ENCODE peak calls at places on chromosomes 2 and 18, in five cellular contexts. One of them, this sample, is unnamed.

GRCh38 chr2:101787097-101787496 is 89.6 kb downstream of the MAP4K4 start:
- DNase-seq in uterus: no peak
- DNase-seq in MM.1S: no peak
- DNase-seq in PC-3: no peak
- DNase-seq in WERI-Rb-1: no peak
- DNase-seq in this sample: no peak

GRCh38 chr2:235077046-235077445 is 125.2 kb downstream of the SH3BP4 start:
- DNase-seq in uterus: no peak
- DNase-seq in MM.1S: no peak
- DNase-seq in PC-3: no peak
- DNase-seq in WERI-Rb-1: no peak
- DNase-seq in this sample: no peak

GRCh38 chr2:239308696-239309397 is 92.0 kb downstream of the HDAC4 start:
- DNase-seq in uterus: peak
- DNase-seq in MM.1S: no peak
- DNase-seq in PC-3: no peak
- DNase-seq in WERI-Rb-1: no peak
- DNase-seq in this sample: no peak

GRCh38 chr2:99809259-99809900 is 319.6 kb upstream of the REV1 start:
- DNase-seq in uterus: no peak
- DNase-seq in MM.1S: no peak
- DNase-seq in PC-3: peak
- DNase-seq in WERI-Rb-1: peak
- DNase-seq in this sample: no peak

GRCh38 chr2:150376627-150377335 is 110.7 kb downstream of the RND3 start:
- DNase-seq in uterus: no peak
- DNase-seq in MM.1S: no peak
- DNase-seq in PC-3: peak
- DNase-seq in WERI-Rb-1: no peak
- DNase-seq in this sample: peak

GRCh38 chr2:235055891-235056516 is 104.2 kb downstream of the SH3BP4 start:
- DNase-seq in uterus: no peak
- DNase-seq in MM.1S: no peak
- DNase-seq in PC-3: peak
- DNase-seq in WERI-Rb-1: peak
- DNase-seq in this sample: no peak

GRCh38 chr18:3579701-3580100 is 129.7 kb downstream of the TGIF1 start:
- DNase-seq in uterus: no peak
- DNase-seq in MM.1S: no peak
- DNase-seq in PC-3: peak
- DNase-seq in WERI-Rb-1: no peak
- DNase-seq in this sample: no peak

GRCh38 chr2:70511986-70512729 is 41.5 kb downstream of the TGFA start:
- DNase-seq in uterus: no peak
- DNase-seq in MM.1S: no peak
- DNase-seq in PC-3: peak
- DNase-seq in WERI-Rb-1: no peak
- DNase-seq in this sample: no peak

GRCh38 chr2:26876260-26876659 is 28.3 kb downstream of the DPYSL5 start:
- DNase-seq in uterus: no peak
- DNase-seq in MM.1S: no peak
- DNase-seq in PC-3: no peak
- DNase-seq in WERI-Rb-1: no peak
- DNase-seq in this sample: no peak

GRCh38 chr18:76697441-76697901 is 124.9 kb upstream of the ZNF236 start:
- DNase-seq in uterus: no peak
- DNase-seq in MM.1S: no peak
- DNase-seq in PC-3: no peak
- DNase-seq in WERI-Rb-1: no peak
- DNase-seq in this sample: peak

GRCh38 chr18:70387018-70387417 is 98.2 kb downstream of the SOCS6 start:
- DNase-seq in uterus: no peak
- DNase-seq in MM.1S: no peak
- DNase-seq in PC-3: no peak
- DNase-seq in WERI-Rb-1: no peak
- DNase-seq in this sample: no peak

GRCh38 chr2:122328811-122329210 is 573.4 kb downstream of the TSN start:
- DNase-seq in uterus: no peak
- DNase-seq in MM.1S: no peak
- DNase-seq in PC-3: no peak
- DNase-seq in WERI-Rb-1: no peak
- DNase-seq in this sample: no peak

GRCh38 chr18:78720456-78721250 is 259.0 kb upstream of the SALL3 start:
- DNase-seq in uterus: no peak
- DNase-seq in MM.1S: no peak
- DNase-seq in PC-3: no peak
- DNase-seq in WERI-Rb-1: no peak
- DNase-seq in this sample: no peak

DNA sequence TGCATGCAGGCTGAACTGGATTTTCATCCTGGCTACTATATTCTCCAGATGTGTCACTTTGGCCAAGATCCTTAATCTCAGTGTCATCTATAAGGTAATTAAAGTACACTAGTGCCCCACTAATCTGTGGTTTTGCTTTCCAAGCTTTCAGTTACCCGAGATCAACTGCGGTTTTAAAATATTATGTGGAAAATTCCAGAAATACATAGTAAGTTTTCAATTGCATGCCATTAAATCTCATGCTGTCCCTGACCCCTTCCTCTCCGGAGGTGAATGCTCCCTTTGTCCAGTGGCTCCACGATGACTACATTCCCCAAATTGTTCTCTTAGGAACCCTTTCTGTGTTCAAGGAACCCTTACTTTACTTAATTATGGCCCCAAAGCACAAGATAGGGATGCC is 5.3 kb upstream of the TYMS start:
- DNase-seq in uterus: no peak
- DNase-seq in MM.1S: no peak
- DNase-seq in PC-3: no peak
- DNase-seq in WERI-Rb-1: no peak
- DNase-seq in this sample: no peak
- TF ChIP-seq CTCF in uterus: no peak
- TF ChIP-seq CTCF in MM.1S: no peak
- TF ChIP-seq CTCF in PC-3: no peak
- TF ChIP-seq CTCF in WERI-Rb-1: no peak
- TF ChIP-seq CTCF in this sample: no peak

DNA sequence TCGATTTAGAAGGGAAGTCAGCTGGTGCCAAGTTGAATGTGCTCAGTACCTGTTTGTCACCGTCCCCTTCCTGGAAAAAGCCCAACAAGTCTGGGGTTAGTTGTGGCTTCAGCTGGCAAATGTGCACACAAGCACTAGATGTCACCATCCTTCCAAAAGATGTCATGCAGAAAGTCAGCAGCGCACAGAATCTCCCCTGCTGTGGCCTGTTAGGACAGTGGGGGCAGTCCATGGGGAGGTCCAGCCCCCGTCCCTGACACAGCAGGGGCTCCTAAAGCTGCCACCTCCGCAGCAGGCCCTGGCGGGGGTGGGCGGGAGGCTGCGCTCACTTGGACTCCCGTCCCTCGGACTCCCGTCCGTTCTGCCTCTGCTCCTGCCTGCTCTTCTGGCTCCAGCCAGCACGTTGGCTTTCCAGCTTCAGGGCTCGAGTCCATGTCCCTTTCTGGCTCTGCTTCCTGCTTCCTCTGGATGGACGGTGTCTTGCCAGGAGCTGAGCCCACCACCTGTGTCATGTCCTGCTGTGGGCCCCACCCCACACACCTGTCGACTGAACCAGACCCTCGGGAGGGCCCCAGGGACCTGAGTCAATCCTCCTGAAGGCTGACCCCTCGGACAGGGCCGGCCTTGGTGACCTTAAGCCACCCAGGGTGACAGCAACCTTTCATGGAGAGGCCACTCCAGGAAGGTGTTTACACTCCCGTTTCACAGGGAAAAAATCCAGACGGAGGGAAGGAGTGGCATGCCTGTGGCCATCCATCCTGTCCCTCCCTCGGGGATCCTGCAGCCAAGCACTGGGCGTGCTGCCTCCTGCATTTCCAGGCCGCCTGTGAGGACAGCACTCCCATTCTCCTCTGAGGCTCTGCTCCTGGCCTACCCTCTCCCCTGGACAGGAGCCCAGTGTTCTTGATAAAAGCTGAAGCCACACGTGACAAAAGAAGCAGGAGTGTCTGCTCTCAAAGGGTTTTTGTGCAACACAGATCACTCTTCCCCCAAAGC is 8.5 kb downstream of the RAB17 start:
- DNase-seq in uterus: peak
- DNase-seq in MM.1S: peak
- DNase-seq in PC-3: no peak
- DNase-seq in WERI-Rb-1: peak
- DNase-seq in this sample: peak
- TF ChIP-seq CTCF in uterus: peak
- TF ChIP-seq CTCF in MM.1S: peak
- TF ChIP-seq CTCF in PC-3: no peak
- TF ChIP-seq CTCF in WERI-Rb-1: peak
- TF ChIP-seq CTCF in this sample: no peak

GRCh38 chr18:72541871-72542690 is 2.1 kb downstream of the CBLN2 start:
- DNase-seq in uterus: no peak
- DNase-seq in MM.1S: peak
- DNase-seq in PC-3: no peak
- DNase-seq in WERI-Rb-1: peak
- DNase-seq in this sample: peak
- TF ChIP-seq CTCF in uterus: no peak
- TF ChIP-seq CTCF in MM.1S: peak
- TF ChIP-seq CTCF in PC-3: no peak
- TF ChIP-seq CTCF in WERI-Rb-1: peak
- TF ChIP-seq CTCF in this sample: no peak

DNA sequence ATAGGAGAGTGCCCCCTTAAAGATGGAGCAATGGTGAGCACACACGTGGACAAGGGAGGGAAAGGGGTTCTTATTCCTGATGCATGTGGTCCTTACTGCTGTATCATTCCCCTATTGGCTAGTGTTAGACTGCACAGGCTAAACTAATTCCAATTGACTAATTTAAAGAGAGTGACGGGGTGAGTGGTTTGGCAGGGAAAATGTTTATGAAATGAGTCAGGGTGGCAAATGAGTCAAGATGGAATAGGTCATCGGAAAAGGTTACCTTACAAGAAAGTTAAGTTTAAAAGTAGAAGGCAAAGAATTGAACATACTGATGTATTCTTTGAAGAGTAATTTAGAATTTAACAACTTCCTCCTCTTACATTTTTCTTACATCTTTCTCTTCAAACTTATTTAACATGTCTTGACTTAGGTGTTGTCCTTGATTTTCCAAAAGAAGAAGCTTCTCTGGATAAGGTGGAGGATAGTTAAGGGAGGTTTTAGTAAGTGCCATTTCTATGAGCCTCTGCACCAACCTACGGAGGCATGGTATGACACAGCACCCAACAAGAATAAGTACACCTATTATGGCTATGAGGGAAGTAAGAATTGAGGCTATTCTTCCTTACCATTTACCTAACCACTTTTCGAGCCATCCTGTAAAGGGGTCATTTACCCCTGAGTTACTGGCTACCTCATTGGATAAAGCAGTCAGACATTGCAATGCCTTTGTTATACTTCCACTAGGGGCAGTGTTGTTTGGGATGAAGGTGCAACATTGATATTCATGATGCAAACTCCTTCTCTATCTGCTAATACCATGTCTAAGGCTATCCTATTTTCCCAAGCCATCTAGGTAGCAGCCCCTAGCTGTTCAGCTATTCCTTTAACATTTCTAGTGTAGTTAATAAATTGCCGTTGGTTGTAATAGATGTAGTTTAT is 1345.8 kb upstream of the LRRTM1 start:
- DNase-seq in uterus: no peak
- DNase-seq in MM.1S: no peak
- DNase-seq in PC-3: peak
- DNase-seq in WERI-Rb-1: no peak
- DNase-seq in this sample: no peak
- TF ChIP-seq CTCF in uterus: no peak
- TF ChIP-seq CTCF in MM.1S: peak
- TF ChIP-seq CTCF in PC-3: peak
- TF ChIP-seq CTCF in WERI-Rb-1: peak
- TF ChIP-seq CTCF in this sample: no peak

GRCh38 chr2:60079562-60079961 is 473.9 kb downstream of the BCL11A start:
- DNase-seq in uterus: no peak
- DNase-seq in MM.1S: no peak
- DNase-seq in PC-3: no peak
- DNase-seq in WERI-Rb-1: no peak
- DNase-seq in this sample: no peak
- TF ChIP-seq CTCF in uterus: no peak
- TF ChIP-seq CTCF in MM.1S: no peak
- TF ChIP-seq CTCF in PC-3: no peak
- TF ChIP-seq CTCF in WERI-Rb-1: no peak
- TF ChIP-seq CTCF in this sample: no peak

GRCh38 chr2:96146881-96147592 is 1.8 kb upstream of the DUSP2 start:
- DNase-seq in uterus: no peak
- DNase-seq in MM.1S: no peak
- DNase-seq in PC-3: no peak
- DNase-seq in WERI-Rb-1: no peak
- DNase-seq in this sample: no peak

GRCh38 chr2:96143848-96144480 is 1.3 kb downstream of the DUSP2 start:
- DNase-seq in uterus: no peak
- DNase-seq in MM.1S: no peak
- DNase-seq in PC-3: peak
- DNase-seq in WERI-Rb-1: peak
- DNase-seq in this sample: no peak

GRCh38 chr2:96144481-96145027 is 686 bp downstream of the DUSP2 start:
- DNase-seq in uterus: no peak
- DNase-seq in MM.1S: peak
- DNase-seq in PC-3: peak
- DNase-seq in WERI-Rb-1: peak
- DNase-seq in this sample: no peak

GRCh38 chr2:96146151-96146880 is 1.1 kb upstream of the DUSP2 start:
- DNase-seq in uterus: no peak
- DNase-seq in MM.1S: peak
- DNase-seq in PC-3: no peak
- DNase-seq in WERI-Rb-1: no peak
- DNase-seq in this sample: no peak

GRCh38 chr2:96145028-96145939 is at the start of gene DUSP2:
- DNase-seq in uterus: peak
- DNase-seq in MM.1S: peak
- DNase-seq in PC-3: peak
- DNase-seq in WERI-Rb-1: peak
- DNase-seq in this sample: peak
- TF ChIP-seq CTCF in uterus: no peak
- TF ChIP-seq CTCF in MM.1S: no peak
- TF ChIP-seq CTCF in PC-3: no peak
- TF ChIP-seq CTCF in WERI-Rb-1: no peak
- TF ChIP-seq CTCF in this sample: no peak

DNA sequence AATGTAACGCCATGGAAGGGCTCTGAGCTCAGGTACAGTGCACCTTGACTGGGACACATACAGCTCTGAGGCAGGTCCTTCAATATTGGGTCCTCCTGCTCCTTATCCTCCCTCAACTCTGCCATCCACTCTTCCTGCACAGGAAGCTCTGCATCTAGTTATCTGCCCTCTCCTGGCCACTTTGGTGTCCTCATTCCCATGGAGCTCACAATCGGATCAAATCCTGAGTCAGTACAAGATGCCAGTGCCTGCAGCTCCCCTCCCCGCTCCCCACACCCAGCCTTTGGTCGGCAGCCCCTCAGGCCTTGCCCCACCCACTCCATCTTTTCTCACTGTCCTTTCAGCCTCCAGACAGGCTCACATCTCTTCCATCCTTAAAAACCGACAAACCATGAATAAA is 58.0 kb downstream of the LRRFIP1 start:
- DNase-seq in uterus: no peak
- DNase-seq in MM.1S: no peak
- DNase-seq in PC-3: peak
- DNase-seq in WERI-Rb-1: peak
- DNase-seq in this sample: no peak
- TF ChIP-seq CTCF in uterus: peak
- TF ChIP-seq CTCF in MM.1S: no peak
- TF ChIP-seq CTCF in PC-3: peak
- TF ChIP-seq CTCF in WERI-Rb-1: peak
- TF ChIP-seq CTCF in this sample: no peak

This sample was measured in nephron progenitor cell.